ENCODE peak calls at places on chromosomes 6 and 20, in nine cellular contexts. F, O, G, L, K, Z, X, V and N are unnamed samples.

GRCh38 chr20:51747182-51747911 is 20.8 kb downstream of the ATP9A start:
- DNase-seq in F (peak), O (no peak), G (no peak), L (no peak), K (no peak), Z (no peak), X (no peak), V (no peak), N (no peak)

GRCh38 chr20:17558154-17558940 is 11.5 kb upstream of the DSTN start:
- DNase-seq in F (peak), O (no peak), G (peak), L (no peak), K (peak), Z (peak), X (peak), V (peak), N (peak)

GRCh38 chr6:18147160-18147559 is 7.7 kb downstream of the TPMT start:
- DNase-seq in F (no peak), O (no peak), G (no peak), L (no peak), K (no peak), Z (peak), X (peak), V (peak), N (no peak)

GRCh38 chr6:140912686-140913085 is 1220.0 kb upstream of the GJE1 start:
- DNase-seq in F (no peak), O (no peak), G (no peak), L (no peak), K (peak), Z (no peak), X (no peak), V (no peak), N (no peak)

GRCh38 chr6:77463308-77463880 is at the start of gene HTR1B:
- DNase-seq in F (peak), O (no peak), G (no peak), L (no peak), K (peak), Z (no peak), X (peak), V (peak), N (no peak)

GRCh38 chr20:35002426-35003210 is 47.0 kb downstream of the MYH7B start:
- DNase-seq in F (peak), O (no peak), G (peak), L (no peak), K (no peak), Z (no peak), X (no peak), V (no peak), N (no peak)

GRCh38 chr6:23498013-23498412 is 628.0 kb upstream of the NRSN1 start:
- DNase-seq in F (no peak), O (no peak), G (no peak), L (no peak), K (no peak), Z (no peak), X (peak), V (no peak), N (no peak)

GRCh38 chr6:28789553-28790083 is 134.2 kb downstream of the TRIM27 start:
- DNase-seq in F (no peak), O (peak), G (no peak), L (no peak), K (peak), Z (peak), X (peak), V (peak), N (no peak)

GRCh38 chr20:768426-768978 is at the start of gene SLC52A3:
- DNase-seq in F (no peak), O (no peak), G (no peak), L (no peak), K (peak), Z (peak), X (peak), V (no peak), N (no peak)

GRCh38 chr6:66103354-66103753 is 396.3 kb upstream of the EYS start:
- DNase-seq in F (no peak), O (no peak), G (no peak), L (no peak), K (no peak), Z (no peak), X (no peak), V (no peak), N (no peak)

GRCh38 chr6:56764081-56764566 is 121.4 kb upstream of the DST start:
- DNase-seq in F (no peak), O (peak), G (no peak), L (no peak), K (peak), Z (peak), X (no peak), V (peak), N (no peak)

GRCh38 chr6:158488065-158488464 is 71.8 kb upstream of the TMEM181 start:
- DNase-seq in F (no peak), O (no peak), G (no peak), L (no peak), K (no peak), Z (peak), X (peak), V (peak), N (no peak)

GRCh38 chr6:164078551-164079274 is 664.2 kb downstream of the QKI start:
- DNase-seq in F (no peak), O (no peak), G (no peak), L (no peak), K (no peak), Z (no peak), X (no peak), V (no peak), N (no peak)

GRCh38 chr6:41503435-41503768 is 42.8 kb upstream of the FOXP4 start:
- DNase-seq in F (no peak), O (no peak), G (no peak), L (no peak), K (no peak), Z (no peak), X (no peak), V (no peak), N (no peak)

GRCh38 chr6:8193541-8193940 is 91.2 kb upstream of the EEF1E1 start:
- DNase-seq in F (no peak), O (no peak), G (no peak), L (no peak), K (no peak), Z (peak), X (no peak), V (no peak), N (no peak)

GRCh38 chr6:15614277-15614676 is 48.6 kb downstream of the DTNBP1 start:
- DNase-seq in F (no peak), O (no peak), G (no peak), L (no peak), K (no peak), Z (no peak), X (no peak), V (no peak), N (no peak)

GRCh38 chr20:53708129-53708968 is 114.7 kb upstream of the ZNF217 start:
- DNase-seq in F (no peak), O (no peak), G (no peak), L (no peak), K (no peak), Z (peak), X (peak), V (peak), N (no peak)

GRCh38 chr6:89100114-89100513 is 17.8 kb downstream of the SRSF12 start:
- DNase-seq in F (no peak), O (no peak), G (no peak), L (no peak), K (no peak), Z (no peak), X (no peak), V (no peak), N (no peak)

GRCh38 chr6:9139762-9140161 is 704.4 kb upstream of the SLC35B3 start:
- DNase-seq in F (no peak), O (peak), G (no peak), L (no peak), K (no peak), Z (peak), X (peak), V (peak), N (no peak)

GRCh38 chr6:44148306-44148705 is 10.3 kb upstream of the CAPN11 start:
- DNase-seq in F (no peak), O (no peak), G (no peak), L (no peak), K (no peak), Z (no peak), X (no peak), V (no peak), N (no peak)

GRCh38 chr6:37714836-37715425 is 17.2 kb upstream of the MDGA1 start:
- DNase-seq in F (no peak), O (no peak), G (no peak), L (no peak), K (no peak), Z (no peak), X (no peak), V (no peak), N (no peak)

GRCh38 chr20:10555865-10556308 is 117.9 kb downstream of the JAG1 start:
- DNase-seq in F (no peak), O (no peak), G (no peak), L (no peak), K (no peak), Z (peak), X (peak), V (peak), N (no peak)

GRCh38 chr6:125598422-125598821 is 151.0 kb upstream of the HEY2 start:
- DNase-seq in F (peak), O (no peak), G (peak), L (no peak), K (no peak), Z (peak), X (peak), V (peak), N (peak)

GRCh38 chr6:81003894-81004293 is 748.6 kb downstream of the TENT5A start:
- DNase-seq in F (no peak), O (no peak), G (no peak), L (no peak), K (no peak), Z (no peak), X (no peak), V (no peak), N (no peak)

GRCh38 chr20:33732166-33732970 is 572 bp downstream of the ZNF341 start:
- DNase-seq in F (peak), O (peak), G (peak), L (peak), K (peak), Z (peak), X (peak), V (peak), N (peak)

GRCh38 chr6:17120019-17120418 is 18.2 kb downstream of the STMND1 start:
- DNase-seq in F (no peak), O (no peak), G (no peak), L (no peak), K (no peak), Z (no peak), X (no peak), V (no peak), N (no peak)

GRCh38 chr20:58706975-58707681 is 14.5 kb downstream of the NPEPL1 start:
- DNase-seq in F (peak), O (no peak), G (peak), L (peak), K (no peak), Z (no peak), X (no peak), V (no peak), N (no peak)